ENCODE peak calls at places on chromosomes 1 and 21, in nine cellular contexts. One of them, this sample, is unnamed.

GRCh38 chr1:21337931-21338567 is 47.8 kb upstream of the ECE1 start:
- DNase-seq in cardiac muscle cell: peak; percentile 73
- DNase-seq in aorta: peak; percentile 94
- DNase-seq in endodermal cell: no peak
- DNase-seq in heart left ventricle: peak; percentile 86
- DNase-seq in PC-9: peak; percentile 65
- DNase-seq in IMR-90: peak; percentile 93
- DNase-seq in H9: no peak
- DNase-seq in CD4-positive, alpha-beta T cell: no peak
- DNase-seq in this sample: no peak

GRCh38 chr1:226763741-226764264 is 24.7 kb upstream of the ITPKB start:
- DNase-seq in endodermal cell: peak; percentile 85
- DNase-seq in H9: peak; percentile 78
- DNase-seq in CD4-positive, alpha-beta T cell: no peak
- DNase-seq in PC-9: peak; percentile 49
- DNase-seq in heart left ventricle: no peak
- DNase-seq in IMR-90: peak; percentile 96
- DNase-seq in cardiac muscle cell: peak; percentile 79
- DNase-seq in aorta: no peak
- DNase-seq in this sample: peak; percentile 60

GRCh38 chr1:206970406-206970805 is at the start of gene FCAMR:
- DNase-seq in aorta: no peak
- DNase-seq in CD4-positive, alpha-beta T cell: no peak
- DNase-seq in endodermal cell: no peak
- DNase-seq in heart left ventricle: no peak
- DNase-seq in cardiac muscle cell: no peak
- DNase-seq in IMR-90: no peak
- DNase-seq in PC-9: no peak
- DNase-seq in H9: no peak
- DNase-seq in this sample: no peak

GRCh38 chr1:58818991-58819390 is 35.1 kb upstream of the JUN start:
- DNase-seq in H9: no peak
- DNase-seq in heart left ventricle: no peak
- DNase-seq in cardiac muscle cell: no peak
- DNase-seq in PC-9: no peak
- DNase-seq in aorta: no peak
- DNase-seq in endodermal cell: no peak
- DNase-seq in CD4-positive, alpha-beta T cell: no peak
- DNase-seq in IMR-90: no peak
- DNase-seq in this sample: no peak

GRCh38 chr1:6269997-6270401 is 9.1 kb upstream of the GPR153 start:
- DNase-seq in CD4-positive, alpha-beta T cell: no peak
- DNase-seq in heart left ventricle: no peak
- DNase-seq in H9: no peak
- DNase-seq in IMR-90: no peak
- DNase-seq in aorta: no peak
- DNase-seq in cardiac muscle cell: no peak
- DNase-seq in PC-9: no peak
- DNase-seq in endodermal cell: no peak
- DNase-seq in this sample: no peak

GRCh38 chr1:162301696-162302095 is 75.0 kb downstream of the SPATA46 start:
- DNase-seq in PC-9: no peak
- DNase-seq in IMR-90: no peak
- DNase-seq in CD4-positive, alpha-beta T cell: no peak
- DNase-seq in heart left ventricle: no peak
- DNase-seq in H9: no peak
- DNase-seq in aorta: no peak
- DNase-seq in endodermal cell: no peak
- DNase-seq in cardiac muscle cell: no peak
- DNase-seq in this sample: no peak

GRCh38 chr1:200191993-200192392 is 164.5 kb downstream of the NR5A2 start:
- DNase-seq in cardiac muscle cell: no peak
- DNase-seq in heart left ventricle: no peak
- DNase-seq in IMR-90: peak; percentile 52
- DNase-seq in aorta: no peak
- DNase-seq in CD4-positive, alpha-beta T cell: no peak
- DNase-seq in endodermal cell: no peak
- DNase-seq in PC-9: no peak
- DNase-seq in H9: no peak
- DNase-seq in this sample: no peak

GRCh38 chr1:113388621-113389355 is 1.5 kb upstream of the MAGI3 start:
- DNase-seq in IMR-90: no peak
- DNase-seq in CD4-positive, alpha-beta T cell: no peak
- DNase-seq in endodermal cell: peak; percentile 56
- DNase-seq in aorta: no peak
- DNase-seq in heart left ventricle: peak; percentile 27
- DNase-seq in H9: no peak
- DNase-seq in PC-9: peak; percentile 96
- DNase-seq in cardiac muscle cell: no peak
- DNase-seq in this sample: no peak

GRCh38 chr1:111880866-111881837 is 108.3 kb downstream of the KCND3 start:
- DNase-seq in IMR-90: no peak
- DNase-seq in H9: no peak
- DNase-seq in endodermal cell: no peak
- DNase-seq in PC-9: no peak
- DNase-seq in cardiac muscle cell: no peak
- DNase-seq in CD4-positive, alpha-beta T cell: no peak
- DNase-seq in aorta: no peak
- DNase-seq in heart left ventricle: peak; percentile 44
- DNase-seq in this sample: no peak

GRCh38 chr21:38911523-38912354 is 106.0 kb downstream of the ETS2 start:
- DNase-seq in H9: no peak
- DNase-seq in PC-9: peak; percentile 57
- DNase-seq in endodermal cell: no peak
- DNase-seq in heart left ventricle: no peak
- DNase-seq in IMR-90: no peak
- DNase-seq in CD4-positive, alpha-beta T cell: no peak
- DNase-seq in cardiac muscle cell: no peak
- DNase-seq in aorta: no peak
- DNase-seq in this sample: no peak

GRCh38 chr1:1087351-1088035 is 13.4 kb upstream of the RNF223 start:
- DNase-seq in aorta: no peak
- DNase-seq in H9: no peak
- DNase-seq in heart left ventricle: peak; percentile 4
- DNase-seq in CD4-positive, alpha-beta T cell: no peak
- DNase-seq in endodermal cell: no peak
- DNase-seq in PC-9: no peak
- DNase-seq in IMR-90: no peak
- DNase-seq in cardiac muscle cell: no peak
- DNase-seq in this sample: no peak
- H3K27ac ChIP-seq in aorta: no peak overlapping the region
- H3K27ac ChIP-seq in H9: no peak overlapping the region
- H3K27ac ChIP-seq in heart left ventricle: no peak overlapping the region
- H3K27ac ChIP-seq in CD4-positive, alpha-beta T cell: no peak overlapping the region
- H3K27ac ChIP-seq in endodermal cell: no peak overlapping the region
- H3K27ac ChIP-seq in PC-9: no peak overlapping the region
- H3K27ac ChIP-seq in IMR-90: no peak overlapping the region
- H3K27ac ChIP-seq in cardiac muscle cell: no peak overlapping the region
- H3K27ac ChIP-seq in this sample: no peak overlapping the region

DNA sequence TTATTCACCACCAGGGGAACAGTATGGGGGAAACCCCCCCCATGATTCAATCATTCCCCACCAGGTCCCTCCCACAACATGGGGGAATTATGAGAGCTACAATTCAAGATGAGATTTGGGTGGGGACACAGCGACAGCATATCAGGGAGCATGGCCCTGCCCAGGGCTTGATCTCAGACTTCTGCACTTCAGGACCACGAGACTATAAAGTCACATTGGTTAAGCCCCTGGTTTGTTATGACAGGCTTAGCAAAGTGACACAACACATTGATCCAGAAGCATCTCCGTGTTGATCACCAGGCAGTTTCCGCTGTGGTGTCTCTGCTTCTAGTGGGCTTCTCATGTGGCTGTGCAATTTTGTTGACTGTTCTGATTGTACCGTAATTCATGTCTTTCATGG is 312.7 kb upstream of the C1orf174 start:
- DNase-seq in endodermal cell: no peak
- DNase-seq in heart left ventricle: no peak
- DNase-seq in PC-9: no peak
- DNase-seq in aorta: no peak
- DNase-seq in CD4-positive, alpha-beta T cell: no peak
- DNase-seq in IMR-90: no peak
- DNase-seq in cardiac muscle cell: no peak
- DNase-seq in H9: no peak
- DNase-seq in this sample: no peak
- H3K9me3 ChIP-seq in endodermal cell: no peaks in the 10 kb centered on the region
- H3K9me3 ChIP-seq in heart left ventricle: no peaks in the 10 kb centered on the region
- H3K9me3 ChIP-seq in PC-9: no peaks in the 10 kb centered on the region
- H3K9me3 ChIP-seq in aorta: no peaks in the 10 kb centered on the region
- H3K9me3 ChIP-seq in CD4-positive, alpha-beta T cell: no peaks in the 10 kb centered on the region
- H3K9me3 ChIP-seq in IMR-90: peaks cover 36% of the 10 kb centered on the region
- H3K9me3 ChIP-seq in cardiac muscle cell: no peaks in the 10 kb centered on the region
- H3K9me3 ChIP-seq in H9: no peaks in the 10 kb centered on the region
- H3K9me3 ChIP-seq in this sample: peaks cover 71% of the 10 kb centered on the region

GRCh38 chr1:32742956-32743355 is 40.4 kb upstream of the SYNC start:
- DNase-seq in CD4-positive, alpha-beta T cell: no peak
- DNase-seq in PC-9: peak; percentile 70
- DNase-seq in IMR-90: no peak
- DNase-seq in cardiac muscle cell: no peak
- DNase-seq in heart left ventricle: no peak
- DNase-seq in endodermal cell: no peak
- DNase-seq in H9: no peak
- DNase-seq in aorta: no peak
- DNase-seq in this sample: no peak
- H3K27ac ChIP-seq in CD4-positive, alpha-beta T cell: no peak overlapping the region
- H3K27ac ChIP-seq in PC-9: peak overlapping the region; percentile 84
- H3K27ac ChIP-seq in IMR-90: no peak overlapping the region
- H3K27ac ChIP-seq in cardiac muscle cell: no peak overlapping the region
- H3K27ac ChIP-seq in heart left ventricle: no peak overlapping the region
- H3K27ac ChIP-seq in endodermal cell: no peak overlapping the region
- H3K27ac ChIP-seq in H9: no peak overlapping the region
- H3K27ac ChIP-seq in aorta: no peak overlapping the region
- H3K27ac ChIP-seq in this sample: no peak overlapping the region

GRCh38 chr1:152448496-152448895 is 34.4 kb upstream of the CRNN start:
- DNase-seq in IMR-90: no peak
- DNase-seq in PC-9: no peak
- DNase-seq in H9: no peak
- DNase-seq in cardiac muscle cell: no peak
- DNase-seq in CD4-positive, alpha-beta T cell: no peak
- DNase-seq in aorta: no peak
- DNase-seq in heart left ventricle: no peak
- DNase-seq in endodermal cell: no peak
- DNase-seq in this sample: no peak
- H3K9me3 ChIP-seq in IMR-90: no peaks in the 10 kb centered on the region
- H3K9me3 ChIP-seq in PC-9: no peaks in the 10 kb centered on the region
- H3K9me3 ChIP-seq in H9: peaks cover 78% of the 10 kb centered on the region
- H3K9me3 ChIP-seq in cardiac muscle cell: no peaks in the 10 kb centered on the region
- H3K9me3 ChIP-seq in CD4-positive, alpha-beta T cell: no peaks in the 10 kb centered on the region
- H3K9me3 ChIP-seq in aorta: no peaks in the 10 kb centered on the region
- H3K9me3 ChIP-seq in heart left ventricle: no peaks in the 10 kb centered on the region
- H3K9me3 ChIP-seq in endodermal cell: peaks cover 73% of the 10 kb centered on the region
- H3K9me3 ChIP-seq in this sample: no peaks in the 10 kb centered on the region

GRCh38 chr1:218658294-218658693 is 313.2 kb downstream of the TGFB2 start:
- DNase-seq in IMR-90: peak; percentile 61
- DNase-seq in cardiac muscle cell: no peak
- DNase-seq in CD4-positive, alpha-beta T cell: no peak
- DNase-seq in PC-9: no peak
- DNase-seq in aorta: no peak
- DNase-seq in heart left ventricle: no peak
- DNase-seq in endodermal cell: no peak
- DNase-seq in H9: no peak
- DNase-seq in this sample: no peak
- H3K27ac ChIP-seq in IMR-90: no peak overlapping the region
- H3K27ac ChIP-seq in cardiac muscle cell: no peak overlapping the region
- H3K27ac ChIP-seq in CD4-positive, alpha-beta T cell: no peak overlapping the region
- H3K27ac ChIP-seq in PC-9: no peak overlapping the region
- H3K27ac ChIP-seq in aorta: no peak overlapping the region
- H3K27ac ChIP-seq in heart left ventricle: no peak overlapping the region
- H3K27ac ChIP-seq in endodermal cell: no peak overlapping the region
- H3K27ac ChIP-seq in H9: no peak overlapping the region
- H3K27ac ChIP-seq in this sample: no peak overlapping the region

DNA sequence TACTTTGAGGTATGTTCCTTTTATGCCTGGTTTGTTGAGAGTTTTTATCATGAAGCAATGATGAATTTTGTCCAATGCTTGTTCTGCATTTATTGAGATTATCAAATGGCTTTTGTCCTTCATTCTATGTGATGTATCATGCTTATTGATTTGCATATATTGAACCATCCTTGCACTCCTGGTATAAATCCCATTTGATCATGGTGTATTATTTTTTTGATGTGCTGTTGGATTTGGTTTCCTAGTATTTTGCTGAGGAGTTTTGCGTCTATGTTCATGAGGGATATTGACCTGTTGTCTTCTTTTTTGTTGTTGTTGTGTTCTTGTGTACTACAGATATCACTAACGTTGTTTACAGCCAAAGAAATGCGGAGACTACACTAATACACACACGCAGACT is 4.1 kb downstream of the DNAH14 start:
- DNase-seq in aorta: no peak
- DNase-seq in endodermal cell: no peak
- DNase-seq in cardiac muscle cell: no peak
- DNase-seq in H9: no peak
- DNase-seq in PC-9: no peak
- DNase-seq in heart left ventricle: no peak
- DNase-seq in IMR-90: no peak
- DNase-seq in CD4-positive, alpha-beta T cell: no peak
- DNase-seq in this sample: no peak
- H3K9me3 ChIP-seq in aorta: peaks cover 2% of the 10 kb centered on the region
- H3K9me3 ChIP-seq in endodermal cell: peaks cover 70% of the 10 kb centered on the region
- H3K9me3 ChIP-seq in cardiac muscle cell: no peaks in the 10 kb centered on the region
- H3K9me3 ChIP-seq in H9: peaks cover 5% of the 10 kb centered on the region
- H3K9me3 ChIP-seq in PC-9: peaks cover 42% of the 10 kb centered on the region
- H3K9me3 ChIP-seq in heart left ventricle: peaks cover 36% of the 10 kb centered on the region
- H3K9me3 ChIP-seq in IMR-90: peaks cover 4% of the 10 kb centered on the region
- H3K9me3 ChIP-seq in CD4-positive, alpha-beta T cell: peaks cover 37% of the 10 kb centered on the region
- H3K9me3 ChIP-seq in this sample: no peaks in the 10 kb centered on the region

DNA sequence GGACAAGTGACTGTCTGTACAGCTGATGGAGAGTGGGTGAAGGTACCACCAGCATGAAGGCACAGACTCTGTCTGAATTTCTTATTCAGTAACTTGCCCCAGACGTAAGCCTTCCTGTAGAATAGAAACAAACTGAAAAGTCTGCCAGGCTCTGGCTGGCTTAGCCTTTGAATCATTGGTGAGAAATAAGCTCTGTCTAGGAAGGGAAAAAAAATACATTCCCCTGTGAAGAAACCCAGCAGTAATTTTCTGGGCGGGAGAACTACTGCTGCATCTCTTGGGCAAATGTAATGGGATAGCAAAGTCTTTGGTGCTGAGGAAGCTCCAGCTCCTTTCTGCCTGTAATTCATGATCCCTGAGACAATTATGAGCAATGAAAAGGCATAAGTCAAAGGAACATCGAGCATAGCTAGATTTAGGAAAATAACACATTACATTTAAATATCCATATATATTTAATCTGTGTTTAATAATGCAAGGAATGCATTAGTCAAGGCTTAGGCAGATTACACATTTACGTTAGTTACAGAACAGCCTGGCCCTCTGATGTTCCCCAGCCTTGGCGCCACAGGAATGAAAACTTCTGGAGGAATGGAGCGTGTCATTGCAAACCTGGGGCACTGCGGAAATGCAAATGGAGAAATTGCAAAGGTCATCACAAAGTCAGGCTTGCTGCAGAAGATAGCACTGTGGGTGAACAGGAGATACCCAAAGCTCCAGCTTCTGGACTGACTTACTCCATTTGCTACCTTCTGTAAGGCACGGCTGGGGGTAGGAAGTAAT is 216.3 kb upstream of the CAMK1G start:
- DNase-seq in cardiac muscle cell: peak; percentile 64
- DNase-seq in heart left ventricle: no peak
- DNase-seq in aorta: no peak
- DNase-seq in PC-9: no peak
- DNase-seq in endodermal cell: no peak
- DNase-seq in CD4-positive, alpha-beta T cell: no peak
- DNase-seq in IMR-90: peak; percentile 73
- DNase-seq in H9: no peak
- DNase-seq in this sample: no peak
- H3K27ac ChIP-seq in cardiac muscle cell: no peak overlapping the region
- H3K27ac ChIP-seq in heart left ventricle: no peak overlapping the region
- H3K27ac ChIP-seq in aorta: no peak overlapping the region
- H3K27ac ChIP-seq in PC-9: no peak overlapping the region
- H3K27ac ChIP-seq in endodermal cell: no peak overlapping the region
- H3K27ac ChIP-seq in CD4-positive, alpha-beta T cell: no peak overlapping the region
- H3K27ac ChIP-seq in IMR-90: peak overlapping the region; percentile 7
- H3K27ac ChIP-seq in H9: no peak overlapping the region
- H3K27ac ChIP-seq in this sample: peak overlapping the region; percentile 41